ENCODE peak calls at places on chromosomes 5 and 9, in six cellular contexts. D is HCT116, R is WTC11, J is H1, W is HEK293T, U is GM12878. A is an unnamed sample.

GRCh38 chr5:120465281-120465961 is 1.3 kb downstream of the PRR16 start:
- DNase-seq in J (no peak), U (no peak), W (peak; percentile 40), D (no peak), R (peak; percentile 63), A (no peak)

GRCh38 chr9:100111235-100111634 is 12.2 kb downstream of the INVS start:
- DNase-seq in D (no peak), U (no peak), J (no peak), R (no peak), W (no peak), A (no peak)

GRCh38 chr9:137458194-137459146 is 664 bp downstream of the NSMF start:
- DNase-seq in R (peak; percentile 26), W (no peak), J (no peak), U (no peak), D (no peak), A (no peak)

GRCh38 chr5:20575515-20575914 is 587.5 kb upstream of the CDH18 start:
- DNase-seq in R (no peak), D (no peak), U (no peak), W (no peak), J (no peak), A (no peak)

GRCh38 chr9:33452828-33453271 is 5.5 kb upstream of the AQP3 start:
- DNase-seq in U (no peak), D (peak; percentile 63), J (peak; percentile 68), R (peak; percentile 88), W (peak; percentile 75), A (peak; percentile 73)

GRCh38 chr5:142888469-142889085 is 118.4 kb downstream of the ARHGAP26 start:
- DNase-seq in D (no peak), J (no peak), W (peak; percentile 67), R (no peak), U (no peak), A (peak; percentile 61)

GRCh38 chr5:9350301-9350797 is 195.5 kb downstream of the SEMA5A start:
- DNase-seq in U (no peak), D (no peak), W (no peak), J (no peak), R (no peak), A (no peak)

GRCh38 chr9:100774962-100775361 is 197.1 kb downstream of the CAVIN4 start:
- DNase-seq in R (no peak), J (no peak), W (no peak), D (no peak), U (no peak), A (no peak)

GRCh38 chr9:22044583-22044982 is 35.5 kb upstream of the CDKN2B start:
- DNase-seq in R (no peak), D (no peak), J (no peak), W (no peak), U (no peak), A (no peak)

GRCh38 chr5:128532776-128533175 is 5.3 kb downstream of the FBN2 start:
- DNase-seq in D (no peak), R (no peak), U (no peak), W (no peak), J (no peak), A (no peak)

GRCh38 chr9:18256574-18256973 is 217.4 kb upstream of the ADAMTSL1 start:
- DNase-seq in D (no peak), R (no peak), J (no peak), U (no peak), W (no peak), A (no peak)

GRCh38 chr5:140544986-140545385 is 2.5 kb upstream of the EIF4EBP3 start:
- DNase-seq in R (no peak), U (no peak), W (no peak), D (no peak), J (no peak), A (no peak)

GRCh38 chr5:139592289-139592688 is 31.1 kb downstream of the UBE2D2 start:
- DNase-seq in W (no peak), D (no peak), U (no peak), R (no peak), J (no peak), A (no peak)

GRCh38 chr9:134210908-134211810 is 46.8 kb upstream of the RNU6ATAC start:
- DNase-seq in W (no peak), D (no peak), U (no peak), J (no peak), R (no peak), A (no peak)

GRCh38 chr9:73073337-73074175 is 78.1 kb upstream of the ANXA1 start:
- DNase-seq in D (no peak), R (no peak), W (no peak), U (no peak), J (no peak), A (no peak)

GRCh38 chr5:52997424-52997823 is 8.3 kb downstream of the ITGA2 start:
- DNase-seq in D (no peak), W (no peak), U (no peak), R (no peak), J (no peak), A (peak; percentile 98)

GRCh38 chr5:10662661-10663245 is 98.3 kb downstream of the DAP start:
- DNase-seq in J (no peak), R (no peak), D (no peak), U (no peak), W (no peak), A (no peak)

GRCh38 chr9:78235296-78235770 is 542 bp upstream of the CEP78 start:
- DNase-seq in D (no peak), R (no peak), U (no peak), W (no peak), J (no peak), A (no peak)

GRCh38 chr5:147051193-147051592 is 172.6 kb upstream of the PPP2R2B start:
- DNase-seq in U (no peak), R (no peak), D (no peak), J (no peak), W (no peak), A (no peak)

GRCh38 chr5:140261403-140262171 is 41.3 kb downstream of the PFDN1 start:
- DNase-seq in J (no peak), R (no peak), W (peak; percentile 75), D (peak; percentile 79), U (no peak), A (peak; percentile 85)

GRCh38 chr5:115599502-115599901 is 2.8 kb downstream of the TICAM2 start:
- DNase-seq in J (no peak), R (no peak), W (no peak), U (no peak), D (no peak), A (no peak)

GRCh38 chr9:122930933-122931850 is at the start of gene ZBTB26:
- DNase-seq in W (peak; percentile 91), U (peak; percentile 74), R (peak; percentile 96), D (peak; percentile 90), J (peak; percentile 80), A (peak; percentile 94)

GRCh38 chr9:8978334-8978733 is 1178.8 kb upstream of the DMAC1 start:
- DNase-seq in W (no peak), J (no peak), D (no peak), R (no peak), U (no peak), A (no peak)

GRCh38 chr5:29790281-29790680 is 1403.2 kb upstream of the CDH6 start:
- DNase-seq in R (no peak), U (no peak), D (no peak), W (no peak), J (no peak), A (no peak)

GRCh38 chr5:32559411-32559810 is 25.9 kb upstream of the SUB1 start:
- DNase-seq in J (no peak), W (no peak), R (no peak), D (no peak), U (no peak), A (no peak)

DNA sequence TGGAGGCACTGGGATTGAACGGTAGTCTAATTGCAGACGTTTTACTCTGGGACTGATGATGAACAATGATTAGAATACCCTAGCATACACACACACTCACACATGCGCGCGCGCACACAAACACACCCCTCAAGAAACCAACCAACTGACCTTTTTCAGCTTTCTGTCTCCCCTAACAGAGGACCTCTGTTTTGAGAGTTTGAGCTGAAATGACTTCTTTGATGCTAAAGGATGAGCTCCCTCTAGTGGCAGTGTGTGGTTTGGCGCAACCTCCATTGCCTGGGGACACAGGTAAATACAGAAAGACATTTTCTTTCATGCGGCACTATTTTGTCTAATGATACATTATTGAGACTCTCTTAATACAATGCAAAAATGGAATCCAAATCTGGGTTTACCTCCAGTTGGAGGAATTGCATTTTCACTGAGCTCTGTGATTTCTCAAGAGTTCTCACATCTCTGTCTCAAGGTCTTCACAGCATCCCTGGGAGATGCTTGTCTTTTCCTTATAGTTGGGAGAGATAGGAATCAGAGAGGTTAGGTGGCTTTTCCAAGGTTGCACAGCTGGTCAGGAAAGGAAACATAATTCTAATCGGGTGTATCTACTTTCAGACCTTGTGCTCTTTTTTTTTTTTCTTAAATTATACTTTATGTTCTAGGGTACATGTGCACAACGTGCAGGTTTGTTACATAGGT is 187.5 kb downstream of the TMEM38B start:
- DNase-seq in W (peak; percentile 67), R (peak; percentile 86), J (peak; percentile 54), U (peak; percentile 25), D (peak; percentile 51), A (peak; percentile 65)
- TF ChIP-seq SP1 in W (no peak), R (no peak), J (no peak), U (no peak), D (no peak), A (no peak)

DNA sequence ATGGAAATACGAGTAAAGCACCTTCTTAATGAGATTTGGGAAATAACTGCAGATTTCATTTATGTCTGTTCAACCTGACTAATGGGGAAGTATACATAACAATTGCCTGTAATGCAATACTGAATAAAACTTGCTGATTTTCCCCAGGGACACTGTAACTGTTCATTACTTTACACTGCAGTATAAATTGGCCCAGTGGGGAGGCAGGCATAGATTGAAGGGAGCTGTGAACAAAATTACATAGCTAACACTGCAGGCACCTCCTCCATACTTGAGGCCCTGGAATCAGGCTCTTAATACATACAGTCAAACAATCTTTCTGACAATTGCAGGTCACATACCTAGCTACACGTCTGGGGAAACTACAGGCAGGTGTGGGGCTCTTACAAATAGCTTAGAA is 216.2 kb downstream of the PTPRD start:
- DNase-seq in D (no peak), R (no peak), W (no peak), U (no peak), J (no peak), A (no peak)
- TF ChIP-seq SP1 in D (no peak), R (no peak), W (no peak), U (no peak), J (no peak), A (no peak)

DNA sequence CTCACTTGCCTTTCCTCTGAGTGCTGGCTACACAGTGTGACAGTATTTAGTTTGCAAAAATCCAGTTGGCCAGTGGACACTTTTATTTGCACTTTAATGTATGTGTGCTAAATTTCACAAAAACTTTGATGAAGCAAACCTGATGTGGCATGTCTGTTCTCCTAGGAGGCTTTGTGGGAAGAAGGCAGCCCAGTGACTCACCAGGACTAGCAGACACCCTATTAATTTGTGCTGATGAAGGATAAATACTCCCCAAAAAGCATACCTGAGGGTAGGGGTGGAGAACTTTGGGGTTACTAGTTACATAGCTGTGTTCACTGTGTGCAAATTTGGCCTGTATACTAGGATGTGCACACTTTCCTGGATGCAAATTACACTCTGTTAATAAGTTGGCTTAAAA is 39.3 kb upstream of the IPPK start:
- DNase-seq in J (no peak), R (no peak), W (no peak), D (no peak), U (no peak), A (no peak)
- TF ChIP-seq SP1 in J (no peak), R (no peak), W (no peak), D (no peak), U (no peak), A (no peak)

DNA sequence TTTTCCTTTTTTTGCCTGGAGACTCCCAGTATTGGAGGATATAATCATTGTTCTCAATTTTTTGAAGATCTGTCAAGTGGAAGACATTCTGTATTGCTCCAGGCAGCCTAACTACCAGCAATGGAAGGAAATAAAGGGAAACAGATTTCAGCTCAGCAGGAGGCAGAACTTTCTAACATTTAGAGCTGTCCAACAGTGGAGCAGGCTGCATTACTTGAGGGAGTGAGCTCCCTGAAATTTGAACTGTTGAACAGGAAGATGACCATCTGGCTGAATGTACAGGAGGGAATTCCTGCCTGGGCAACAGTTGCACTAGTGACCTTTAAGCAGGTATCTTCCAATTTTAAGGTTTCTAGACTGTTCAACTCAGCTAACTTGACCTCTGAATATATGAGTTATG is 1.1 kb upstream of the GAPVD1 start:
- DNase-seq in J (no peak), R (no peak), U (no peak), W (no peak), D (no peak), A (peak; percentile 28)
- TF ChIP-seq SP1 in J (no peak), R (no peak), U (no peak), W (no peak), D (no peak), A (no peak)